ENCODE peak calls at places on chromosome 19, in five cellular contexts. One of them, this sample, is unnamed.

GRCh38 chr19:13526552-13526951 is 20.3 kb upstream of the CACNA1A start:
- DNase-seq in small intestine: peak; percentile 7
- DNase-seq in stimulated activated CD4-positive, alpha-beta T cell treated with anti-CD3 and anti-CD28 coated beads, Interleukin-15, amount 100 ng/mL, for 1 hour: no peak
- DNase-seq in T-cell: no peak
- DNase-seq in NCI-H774: no peak
- DNase-seq in this sample: no peak

GRCh38 chr19:53868091-53868891 is 608 bp downstream of the MYADM start:
- DNase-seq in small intestine: peak; percentile 39
- DNase-seq in stimulated activated CD4-positive, alpha-beta T cell treated with anti-CD3 and anti-CD28 coated beads, Interleukin-15, amount 100 ng/mL, for 1 hour: no peak
- DNase-seq in NCI-H774: no peak
- DNase-seq in T-cell: peak; percentile 32
- DNase-seq in this sample: no peak

GRCh38 chr19:23558541-23558940 is 128.5 kb downstream of the ZNF675 start:
- DNase-seq in stimulated activated CD4-positive, alpha-beta T cell treated with anti-CD3 and anti-CD28 coated beads, Interleukin-15, amount 100 ng/mL, for 1 hour: no peak
- DNase-seq in NCI-H774: no peak
- DNase-seq in T-cell: no peak
- DNase-seq in small intestine: no peak
- DNase-seq in this sample: no peak

GRCh38 chr19:14149509-14149994 is 13.2 kb upstream of the ASF1B start:
- DNase-seq in small intestine: peak; percentile 27
- DNase-seq in stimulated activated CD4-positive, alpha-beta T cell treated with anti-CD3 and anti-CD28 coated beads, Interleukin-15, amount 100 ng/mL, for 1 hour: peak; percentile 36
- DNase-seq in NCI-H774: no peak
- DNase-seq in T-cell: peak; percentile 69
- DNase-seq in this sample: no peak

GRCh38 chr19:45400192-45400591 is 4.7 kb downstream of the PPP1R13L start:
- DNase-seq in T-cell: no peak
- DNase-seq in stimulated activated CD4-positive, alpha-beta T cell treated with anti-CD3 and anti-CD28 coated beads, Interleukin-15, amount 100 ng/mL, for 1 hour: no peak
- DNase-seq in small intestine: no peak
- DNase-seq in NCI-H774: no peak
- DNase-seq in this sample: no peak

GRCh38 chr19:3775831-3776230 is 3.8 kb upstream of the RAX2 start:
- DNase-seq in T-cell: no peak
- DNase-seq in small intestine: no peak
- DNase-seq in NCI-H774: no peak
- DNase-seq in stimulated activated CD4-positive, alpha-beta T cell treated with anti-CD3 and anti-CD28 coated beads, Interleukin-15, amount 100 ng/mL, for 1 hour: no peak
- DNase-seq in this sample: no peak

GRCh38 chr19:887072-887471 is 5.9 kb downstream of the MED16 start:
- DNase-seq in T-cell: no peak
- DNase-seq in NCI-H774: no peak
- DNase-seq in stimulated activated CD4-positive, alpha-beta T cell treated with anti-CD3 and anti-CD28 coated beads, Interleukin-15, amount 100 ng/mL, for 1 hour: no peak
- DNase-seq in small intestine: no peak
- DNase-seq in this sample: no peak

GRCh38 chr19:17073869-17074627 is 1.2 kb downstream of the HAUS8 start:
- DNase-seq in small intestine: peak; percentile 38
- DNase-seq in stimulated activated CD4-positive, alpha-beta T cell treated with anti-CD3 and anti-CD28 coated beads, Interleukin-15, amount 100 ng/mL, for 1 hour: no peak
- DNase-seq in NCI-H774: peak; percentile 67
- DNase-seq in T-cell: no peak
- DNase-seq in this sample: no peak

GRCh38 chr19:42191855-42192254 is 25.6 kb downstream of the DEDD2 start:
- DNase-seq in T-cell: no peak
- DNase-seq in stimulated activated CD4-positive, alpha-beta T cell treated with anti-CD3 and anti-CD28 coated beads, Interleukin-15, amount 100 ng/mL, for 1 hour: no peak
- DNase-seq in small intestine: peak; percentile 99
- DNase-seq in NCI-H774: peak; percentile 62
- DNase-seq in this sample: no peak

This sample was measured in esophagus squamous epithelium.